ENCODE peak calls at places on chromosomes 11 and 22, in four cellular contexts. G, Q, M and O are unnamed samples.

GRCh38 chr22:40040927-40041326 is 46.2 kb downstream of the FAM83F start:
- DNase-seq in G (peak), Q (no peak), M (peak), O (peak)

GRCh38 chr11:124315052-124315451 is 1.3 kb upstream of the OR8D1 start:
- DNase-seq in G (no peak), Q (no peak), M (no peak), O (no peak)

GRCh38 chr22:41596776-41597634 is 7.4 kb upstream of the PMM1 start:
- DNase-seq in G (peak), Q (peak), M (no peak), O (peak)

GRCh38 chr22:49024775-49025440 is 802.8 kb downstream of the BRD1 start:
- DNase-seq in G (no peak), Q (no peak), M (no peak), O (peak)

GRCh38 chr11:32116668-32117067 is 25.8 kb downstream of the RCN1 start:
- DNase-seq in G (no peak), Q (no peak), M (no peak), O (no peak)

GRCh38 chr11:86644291-86644690 is 28.1 kb downstream of the ME3 start:
- DNase-seq in G (no peak), Q (no peak), M (no peak), O (no peak)

GRCh38 chr22:30425616-30426394 is at the start of gene MTFP1:
- DNase-seq in G (peak), Q (peak), M (peak), O (peak)

GRCh38 chr22:43526951-43527350 is 115.1 kb downstream of the MPPED1 start:
- DNase-seq in G (no peak), Q (no peak), M (no peak), O (no peak)

GRCh38 chr22:46749682-46750529 is 11.9 kb upstream of the CERK start:
- DNase-seq in G (no peak), Q (no peak), M (no peak), O (no peak)

GRCh38 chr11:120667934-120668333 is 156.4 kb downstream of the GRIK4 start:
- DNase-seq in G (no peak), Q (no peak), M (no peak), O (no peak)
- H3K27ac ChIP-seq in G (no peak), Q (no peak), M (no peak), O (no peak)

DNA sequence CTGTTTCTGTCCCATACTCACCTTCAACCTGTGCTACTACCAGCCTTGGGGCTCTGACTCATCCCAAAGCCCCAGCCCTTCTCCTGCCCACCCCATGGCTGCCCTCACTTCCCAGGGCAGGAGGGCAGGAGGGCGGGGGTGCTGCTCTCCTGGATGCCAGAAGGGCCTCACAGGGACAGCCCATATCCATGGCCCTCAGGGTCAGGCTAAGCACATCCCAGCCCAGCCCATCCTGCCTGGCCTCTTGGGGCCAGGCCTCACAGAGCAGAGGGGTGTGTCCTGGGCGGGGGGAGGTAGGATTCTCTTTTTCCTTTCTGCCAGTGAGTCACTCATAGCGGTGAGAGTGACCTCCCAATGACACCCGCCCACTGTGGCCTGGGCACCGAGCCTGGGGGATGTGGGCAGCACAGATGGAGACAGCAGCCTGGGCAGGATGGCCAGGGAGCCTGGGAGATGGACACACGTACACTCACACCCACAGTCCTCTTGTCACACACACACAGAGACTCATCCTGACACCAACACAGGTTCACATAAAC is 2.4 kb downstream of the LTBP3 start:
- DNase-seq in G (peak), Q (peak), M (peak), O (no peak)
- H3K27ac ChIP-seq in G (peak), Q (no peak), M (peak), O (peak)

DNA sequence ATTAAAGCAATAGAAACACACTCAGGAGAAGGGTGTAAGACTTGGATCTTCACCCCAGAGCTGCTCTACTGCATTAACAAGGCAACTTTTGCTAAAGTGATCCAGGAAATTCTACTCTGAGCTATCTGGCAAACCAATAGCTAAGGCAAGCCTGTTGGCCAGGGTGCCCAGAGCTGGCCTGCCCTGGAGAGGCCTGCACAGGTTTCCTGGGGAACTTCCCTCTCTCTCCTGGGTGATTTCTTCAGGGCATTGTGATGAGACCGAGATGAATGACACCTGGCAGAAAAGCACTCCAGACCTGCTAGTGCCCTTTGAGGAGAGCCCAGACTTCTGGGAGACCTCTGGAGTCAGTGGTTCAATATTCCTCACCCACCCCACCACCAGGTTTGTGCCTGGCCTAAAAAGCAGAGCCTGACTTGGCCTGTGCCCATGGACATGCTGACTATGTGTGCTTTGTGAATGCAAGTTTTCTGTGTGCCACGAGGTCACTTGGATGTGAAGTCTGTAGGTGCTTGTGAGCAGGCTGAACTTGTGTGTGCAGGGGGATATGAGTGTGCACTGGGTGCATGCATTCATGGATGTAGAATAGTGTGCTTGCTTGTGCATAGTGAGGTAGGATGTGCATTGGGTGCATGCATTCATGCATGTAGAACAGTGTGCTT is 4.4 kb upstream of the APLNR start:
- DNase-seq in G (no peak), Q (no peak), M (no peak), O (no peak)
- H3K27ac ChIP-seq in G (no peak), Q (no peak), M (no peak), O (no peak)

GRCh38 chr11:102214623-102215022 is 102.7 kb upstream of the BIRC3 start:
- DNase-seq in G (no peak), Q (no peak), M (no peak), O (no peak)

GRCh38 chr11:102220728-102221467 is 96.4 kb upstream of the BIRC3 start:
- DNase-seq in G (no peak), Q (no peak), M (no peak), O (no peak)

DNA sequence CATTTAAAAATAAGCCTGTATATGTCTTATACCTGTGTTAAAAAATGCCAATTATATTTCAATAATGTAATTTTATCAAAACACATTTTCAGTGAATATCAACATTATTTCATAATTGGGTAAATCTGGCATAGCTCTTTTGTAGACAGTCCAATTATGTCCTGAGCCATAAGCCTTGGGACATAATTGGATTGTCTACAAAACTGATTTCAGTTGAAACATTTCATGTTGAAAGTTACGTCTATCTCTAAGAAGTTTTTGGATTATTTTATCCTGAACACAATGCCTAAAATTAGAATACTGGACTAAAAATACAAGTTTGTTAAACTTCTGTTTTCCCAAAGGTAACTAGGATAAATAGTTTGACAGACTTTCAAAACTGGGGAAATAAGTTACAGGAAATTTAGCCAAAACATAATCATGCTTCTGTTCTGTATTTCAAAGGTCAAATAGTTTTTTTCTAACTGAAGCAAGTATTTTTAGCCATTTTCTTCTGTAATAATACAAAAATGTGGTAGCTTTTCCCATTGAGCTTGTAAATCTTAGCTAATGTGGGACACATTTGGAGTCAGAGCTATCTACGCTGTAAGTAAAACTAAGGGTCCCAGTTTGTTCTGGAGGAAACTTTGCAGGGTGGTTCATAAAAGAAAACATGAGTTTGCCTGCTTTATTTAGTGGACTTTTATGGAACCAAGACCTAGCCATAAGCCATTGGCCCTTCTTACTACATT is 100.7 kb upstream of the BIRC3 start:
- DNase-seq in G (no peak), Q (no peak), M (no peak), O (no peak)
- H3K27ac ChIP-seq in G (no peak), Q (no peak), M (peak), O (no peak)

GRCh38 chr11:123073343-123074057 is 11.6 kb upstream of the HSPA8 start:
- DNase-seq in G (no peak), Q (no peak), M (no peak), O (no peak)

GRCh38 chr11:123072279-123072678 is 10.3 kb upstream of the HSPA8 start:
- DNase-seq in G (no peak), Q (peak), M (no peak), O (peak)

GRCh38 chr11:123076484-123076883 is 14.5 kb upstream of the HSPA8 start:
- DNase-seq in G (no peak), Q (no peak), M (no peak), O (no peak)

GRCh38 chr11:123069878-123070821 is 8.2 kb upstream of the HSPA8 start:
- DNase-seq in G (no peak), Q (no peak), M (no peak), O (no peak)

DNA sequence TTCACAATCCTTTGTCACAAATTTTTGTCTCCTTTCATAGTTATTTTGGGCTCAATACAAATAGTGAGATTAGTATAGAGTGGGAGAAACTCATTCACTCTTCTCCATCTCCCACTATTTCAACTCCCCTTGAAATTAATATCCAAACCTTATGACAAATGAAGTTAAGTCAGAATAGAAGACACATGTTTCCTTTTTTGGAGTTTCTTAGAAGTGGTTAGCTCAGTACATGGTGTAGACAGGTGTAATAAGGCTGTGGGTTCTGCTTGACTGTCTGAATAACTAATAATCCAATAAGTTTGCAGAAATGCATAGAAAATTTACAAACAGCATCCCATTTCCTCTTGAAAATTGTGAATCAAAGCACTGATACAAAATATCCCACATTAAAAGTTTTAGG is 10.8 kb upstream of the HSPA8 start:
- DNase-seq in G (no peak), Q (no peak), M (no peak), O (no peak)
- H3K27ac ChIP-seq in G (no peak), Q (no peak), M (no peak), O (no peak)

DNA sequence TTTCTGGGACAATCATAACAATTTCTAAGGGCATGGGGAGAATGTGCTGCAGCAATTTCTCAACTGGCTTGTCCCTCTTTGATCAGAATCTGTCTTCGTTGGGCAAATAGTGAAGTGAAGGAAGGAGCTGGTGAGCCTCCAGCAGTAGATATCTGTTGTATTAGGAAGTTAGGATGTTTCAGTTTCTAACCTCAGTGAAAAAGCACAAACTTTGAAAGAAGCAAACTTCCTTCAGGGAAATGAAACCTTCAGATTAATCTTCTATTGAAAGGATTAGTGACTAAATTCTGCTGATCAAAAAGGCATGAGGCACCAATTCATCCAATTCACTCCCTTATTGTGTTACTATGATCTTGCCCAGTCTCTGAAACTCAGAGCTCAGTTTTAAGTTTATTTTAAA is 24.3 kb downstream of the LMO2 start:
- DNase-seq in G (no peak), Q (no peak), M (no peak), O (no peak)
- H3K27ac ChIP-seq in G (no peak), Q (no peak), M (no peak), O (no peak)